ENCODE peak calls at places on chromosomes 2 and 18, in seven cellular contexts. D is foreskin fibroblast; V is effector memory CD4-positive, alpha-beta T cell; C is IMR-90; F is Caco-2; U is epithelial cell of esophagus; P is cardiac fibroblast. I is an unnamed sample.

GRCh38 chr2:6027066-6027465 is 334.9 kb downstream of the SOX11 start:
- DNase-seq in P (no peak), U (peak; percentile 1), F (no peak), V (no peak), C (no peak), D (no peak), I (no peak)

GRCh38 chr2:239739206-239739605 is 285.9 kb downstream of the NDUFA10 start:
- DNase-seq in F (no peak), D (no peak), C (no peak), U (no peak), V (no peak), P (no peak), I (no peak)

GRCh38 chr2:216221806-216222205 is 112.7 kb downstream of the XRCC5 start:
- DNase-seq in C (peak; percentile 61), U (peak; percentile 47), D (peak; percentile 73), V (no peak), P (peak; percentile 76), F (no peak), I (no peak)

GRCh38 chr2:101892377-101892776 is 99.4 kb upstream of the IL1R2 start:
- DNase-seq in C (no peak), P (no peak), F (no peak), U (no peak), D (no peak), V (no peak), I (no peak)

GRCh38 chr2:234374671-234375245 is 122.1 kb downstream of the ARL4C start:
- DNase-seq in V (no peak), F (no peak), D (no peak), U (no peak), P (no peak), C (no peak), I (no peak)

GRCh38 chr2:179107737-179108136 is 57.8 kb upstream of the CCDC141 start:
- DNase-seq in D (peak; percentile 38), U (peak; percentile 27), V (no peak), P (peak; percentile 77), F (no peak), C (peak; percentile 46), I (no peak)

GRCh38 chr18:59842947-59843346 is 56.8 kb upstream of the PMAIP1 start:
- DNase-seq in V (no peak), D (no peak), P (no peak), U (peak; percentile 19), F (no peak), C (no peak), I (no peak)

GRCh38 chr2:128361376-128362131 is 42.9 kb upstream of the HS6ST1 start:
- DNase-seq in F (no peak), C (no peak), D (no peak), P (no peak), V (no peak), U (no peak), I (no peak)

GRCh38 chr2:42874838-42875801 is 82.7 kb upstream of the HAAO start:
- DNase-seq in D (no peak), U (no peak), V (no peak), C (no peak), P (no peak), F (no peak), I (no peak)

GRCh38 chr2:12267042-12267441 is 449.7 kb upstream of the TRIB2 start:
- DNase-seq in C (no peak), P (no peak), D (no peak), U (no peak), V (no peak), F (no peak), I (no peak)

GRCh38 chr2:26636935-26637334 is 4.2 kb downstream of the CIB4 start:
- DNase-seq in U (peak; percentile 16), D (no peak), P (no peak), V (no peak), F (no peak), C (no peak), I (no peak)

GRCh38 chr2:119888673-119889072 is 124.2 kb upstream of the EPB41L5 start:
- DNase-seq in P (peak; percentile 84), C (peak; percentile 92), V (no peak), U (no peak), F (no peak), D (peak; percentile 71), I (no peak)

GRCh38 chr2:181746844-181747243 is 66.5 kb upstream of the NEUROD1 start:
- DNase-seq in F (no peak), U (peak; percentile 49), C (no peak), P (peak; percentile 23), V (no peak), D (no peak), I (no peak)

GRCh38 chr2:239227111-239227581 is 173.7 kb downstream of the HDAC4 start:
- DNase-seq in V (no peak), U (no peak), P (no peak), C (no peak), D (no peak), F (no peak), I (no peak)

GRCh38 chr2:15177103-15177502 is 384.0 kb downstream of the NBAS start:
- DNase-seq in C (peak; percentile 63), V (peak; percentile 34), D (peak; percentile 18), P (peak; percentile 32), U (peak; percentile 49), F (no peak), I (peak; percentile 99)

GRCh38 chr2:189082576-189082975 is 97.0 kb downstream of the COL5A2 start:
- DNase-seq in U (no peak), F (no peak), C (peak; percentile 86), V (no peak), D (peak; percentile 96), P (peak; percentile 49), I (no peak)

GRCh38 chr2:221844187-221844586 is 272.1 kb upstream of the EPHA4 start:
- DNase-seq in U (no peak), C (no peak), V (no peak), F (no peak), P (no peak), D (no peak), I (peak; percentile 3)

GRCh38 chr2:232863996-232864395 is 6.1 kb upstream of the SNORC start:
- DNase-seq in C (no peak), D (no peak), U (peak; percentile 50), V (no peak), P (no peak), F (no peak), I (no peak)

GRCh38 chr2:232869138-232870001 is 694 bp upstream of the SNORC start:
- DNase-seq in P (no peak), C (no peak), U (no peak), D (no peak), F (no peak), V (no peak), I (no peak)

GRCh38 chr2:232861353-232861752 is 8.7 kb upstream of the SNORC start:
- DNase-seq in U (no peak), P (no peak), D (no peak), F (no peak), V (no peak), C (no peak), I (no peak)

GRCh38 chr2:232866104-232866503 is 4.0 kb upstream of the SNORC start:
- DNase-seq in V (no peak), D (no peak), F (no peak), P (no peak), U (no peak), C (no peak), I (no peak)

DNA sequence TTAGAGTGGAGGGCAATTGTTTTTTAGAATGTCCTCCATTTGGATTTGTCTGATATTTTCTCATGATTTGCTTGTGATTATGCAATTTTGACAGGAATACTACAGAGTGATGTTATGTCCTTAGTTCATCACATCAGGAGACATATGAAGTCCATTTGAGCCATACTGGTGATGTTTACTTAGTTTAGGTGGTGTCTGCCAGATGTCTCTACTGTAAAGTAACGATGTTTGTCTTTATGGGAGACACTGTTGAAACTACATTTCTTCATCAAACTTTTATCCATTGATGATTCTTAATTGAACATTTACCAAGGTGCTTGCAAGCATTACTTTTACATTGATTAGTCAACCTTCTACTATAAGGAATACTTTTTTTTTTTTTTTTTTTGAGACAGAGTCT is 4.9 kb upstream of the SNORC start:
- DNase-seq in U (no peak), D (no peak), C (no peak), V (no peak), F (no peak), P (no peak), I (no peak)
- H3K4me3 ChIP-seq in U (no peak overlapping the region), D (no peak overlapping the region), C (no peak overlapping the region), V (no peak overlapping the region), F (no peak overlapping the region), P (no peak overlapping the region), I (no peak overlapping the region)

GRCh38 chr2:196201229-196201998 is 30.0 kb upstream of the STK17B start:
- DNase-seq in U (no peak), C (no peak), V (no peak), D (no peak), F (no peak), P (peak; percentile 44), I (no peak)
- H3K4me3 ChIP-seq in U (no peak overlapping the region), C (no peak overlapping the region), V (peak overlapping the region; percentile 31), D (no peak overlapping the region), F (no peak overlapping the region), P (no peak overlapping the region), I (no peak overlapping the region)

GRCh38 chr18:75165926-75166325 is 43.0 kb downstream of the PTGR3 start:
- DNase-seq in C (no peak), P (no peak), V (no peak), F (no peak), U (no peak), D (no peak), I (no peak)

GRCh38 chr18:75167137-75167536 is 41.8 kb downstream of the PTGR3 start:
- DNase-seq in C (no peak), P (no peak), D (no peak), V (no peak), F (no peak), U (no peak), I (no peak)

GRCh38 chr18:75168654-75169053 is 40.3 kb downstream of the PTGR3 start:
- DNase-seq in C (no peak), D (no peak), F (no peak), V (no peak), P (no peak), U (no peak), I (no peak)

GRCh38 chr18:75169411-75169810 is 39.5 kb downstream of the PTGR3 start:
- DNase-seq in D (no peak), V (no peak), U (no peak), C (no peak), P (no peak), F (no peak), I (no peak)

DNA sequence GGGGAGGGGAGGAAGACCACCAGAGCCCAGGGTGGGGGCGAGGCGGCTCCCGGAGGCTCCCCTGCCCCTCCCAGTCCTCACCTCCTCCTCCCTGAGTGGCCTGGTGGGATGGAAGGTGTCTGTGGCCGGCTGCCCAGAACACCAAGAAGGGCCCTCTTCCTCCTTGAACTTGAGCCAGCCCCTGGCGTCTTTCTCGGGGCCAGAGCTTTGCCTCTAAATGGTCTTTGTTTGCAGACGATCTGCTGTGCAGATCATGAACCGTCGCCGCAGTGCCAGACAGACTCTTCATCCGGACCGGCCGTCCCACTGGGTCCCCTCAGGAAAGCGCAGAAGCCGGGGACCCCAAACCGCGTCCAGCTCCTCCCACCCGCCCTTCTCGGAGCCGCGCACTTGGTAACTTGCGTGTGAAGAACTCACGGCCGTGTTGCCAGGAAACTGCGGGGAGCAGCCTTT is 41.2 kb downstream of the PTGR3 start:
- DNase-seq in V (no peak), P (no peak), C (peak; percentile 17), D (no peak), U (no peak), F (no peak), I (no peak)
- H3K4me3 ChIP-seq in V (no peak overlapping the region), P (no peak overlapping the region), C (peak overlapping the region; percentile 38), D (no peak overlapping the region), U (no peak overlapping the region), F (no peak overlapping the region), I (no peak overlapping the region)

DNA sequence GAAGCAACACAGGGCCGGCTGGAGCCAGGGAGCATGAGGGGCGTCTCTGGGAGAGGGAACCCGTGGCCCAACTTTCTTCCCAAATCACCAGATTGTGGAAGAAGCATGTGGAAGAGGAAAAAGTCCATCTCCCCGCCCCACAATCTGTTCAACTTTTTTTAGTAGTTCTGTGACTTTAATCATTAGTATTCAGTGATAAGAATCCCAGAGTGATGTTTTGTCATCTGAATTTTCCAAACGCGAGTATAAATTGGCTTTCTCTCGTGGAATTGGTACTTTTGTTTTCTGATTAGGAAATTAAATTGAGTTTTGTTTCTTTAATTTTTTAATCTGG is 134.9 kb upstream of the EPC2 start:
- DNase-seq in V (no peak), D (no peak), C (no peak), P (no peak), U (no peak), F (no peak), I (no peak)
- H3K4me3 ChIP-seq in V (peak overlapping the region; percentile 20), D (no peak overlapping the region), C (no peak overlapping the region), P (no peak overlapping the region), U (no peak overlapping the region), F (no peak overlapping the region), I (no peak overlapping the region)

I was measured in Jurkat, Clone E6-1.